ENCODE peak calls at places on chromosomes 2 and 18, in five cellular contexts. One of them, this sample, is unnamed.

GRCh38 chr2:68169308-68169707 is 11.6 kb downstream of the PNO1 start:
- DNase-seq in PC-3: peak; percentile 20
- DNase-seq in heart right ventricle: no peak
- DNase-seq in pancreas: no peak
- DNase-seq in kidney: no peak
- DNase-seq in this sample: no peak

GRCh38 chr2:138090330-138090729 is 126.1 kb downstream of the HNMT start:
- DNase-seq in PC-3: peak; percentile 72
- DNase-seq in heart right ventricle: no peak
- DNase-seq in pancreas: no peak
- DNase-seq in kidney: no peak
- DNase-seq in this sample: peak; percentile 18

GRCh38 chr2:223306371-223306770 is 254.4 kb downstream of the KCNE4 start:
- DNase-seq in PC-3: peak; percentile 25
- DNase-seq in heart right ventricle: no peak
- DNase-seq in pancreas: no peak
- DNase-seq in kidney: no peak
- DNase-seq in this sample: no peak

GRCh38 chr2:50782543-50782942 is 249.4 kb downstream of the NRXN1 start:
- DNase-seq in PC-3: peak; percentile 35
- DNase-seq in heart right ventricle: no peak
- DNase-seq in pancreas: no peak
- DNase-seq in kidney: no peak
- DNase-seq in this sample: no peak

GRCh38 chr2:241008711-241009121 is 10.3 kb downstream of the SNED1 start:
- DNase-seq in PC-3: no peak
- DNase-seq in heart right ventricle: no peak
- DNase-seq in pancreas: peak; percentile 8
- DNase-seq in kidney: peak; percentile 64
- DNase-seq in this sample: no peak

GRCh38 chr2:235826791-235827190 is 332.9 kb downstream of the AGAP1 start:
- DNase-seq in PC-3: no peak
- DNase-seq in heart right ventricle: no peak
- DNase-seq in pancreas: no peak
- DNase-seq in kidney: no peak
- DNase-seq in this sample: no peak

GRCh38 chr18:12057419-12058039 is 36.1 kb upstream of the ANKRD62 start:
- DNase-seq in PC-3: no peak
- DNase-seq in heart right ventricle: no peak
- DNase-seq in pancreas: no peak
- DNase-seq in kidney: no peak
- DNase-seq in this sample: no peak

GRCh38 chr18:48124857-48125626 is 194.6 kb upstream of the SMAD2 start:
- DNase-seq in PC-3: no peak
- DNase-seq in heart right ventricle: no peak
- DNase-seq in pancreas: no peak
- DNase-seq in kidney: no peak
- DNase-seq in this sample: no peak

GRCh38 chr18:13625355-13625754 is 101.0 kb downstream of the FAM210A start:
- DNase-seq in PC-3: no peak
- DNase-seq in heart right ventricle: no peak
- DNase-seq in pancreas: no peak
- DNase-seq in kidney: no peak
- DNase-seq in this sample: no peak

GRCh38 chr2:224111576-224111975 is 72.5 kb upstream of the SERPINE2 start:
- DNase-seq in PC-3: peak; percentile 70
- DNase-seq in heart right ventricle: no peak
- DNase-seq in pancreas: no peak
- DNase-seq in kidney: no peak
- DNase-seq in this sample: no peak

GRCh38 chr2:150062416-150062815 is 425.1 kb downstream of the RND3 start:
- DNase-seq in PC-3: no peak
- DNase-seq in heart right ventricle: no peak
- DNase-seq in pancreas: no peak
- DNase-seq in kidney: no peak
- DNase-seq in this sample: no peak

GRCh38 chr18:37246779-37247340 is 318.7 kb downstream of the CELF4 start:
- DNase-seq in PC-3: no peak
- DNase-seq in heart right ventricle: no peak
- DNase-seq in pancreas: no peak
- DNase-seq in kidney: no peak
- DNase-seq in this sample: no peak

GRCh38 chr2:233824373-233824772 is 30.0 kb downstream of the HJURP start:
- DNase-seq in PC-3: no peak
- DNase-seq in heart right ventricle: no peak
- DNase-seq in pancreas: no peak
- DNase-seq in kidney: peak; percentile 18
- DNase-seq in this sample: no peak

GRCh38 chr2:240106765-240107164 is 29.3 kb downstream of the COPS9 start:
- DNase-seq in PC-3: no peak
- DNase-seq in heart right ventricle: no peak
- DNase-seq in pancreas: no peak
- DNase-seq in kidney: peak; percentile 49
- DNase-seq in this sample: no peak

GRCh38 chr2:240362826-240363717 is 72.4 kb upstream of the GPC1 start:
- DNase-seq in PC-3: no peak
- DNase-seq in heart right ventricle: no peak
- DNase-seq in pancreas: no peak
- DNase-seq in kidney: peak; percentile 64
- DNase-seq in this sample: no peak

GRCh38 chr18:59055345-59056032 is 84.2 kb upstream of the SEC11C start:
- DNase-seq in PC-3: no peak
- DNase-seq in heart right ventricle: no peak
- DNase-seq in pancreas: no peak
- DNase-seq in kidney: no peak
- DNase-seq in this sample: peak; percentile 58

GRCh38 chr18:58178476-58178875 is 134.4 kb downstream of the NEDD4L start:
- DNase-seq in PC-3: no peak
- DNase-seq in heart right ventricle: no peak
- DNase-seq in pancreas: no peak
- DNase-seq in kidney: no peak
- DNase-seq in this sample: no peak

GRCh38 chr2:122960727-122961641 is 1064.1 kb upstream of the CNTNAP5 start:
- DNase-seq in PC-3: peak; percentile 96
- DNase-seq in heart right ventricle: no peak
- DNase-seq in pancreas: no peak
- DNase-seq in kidney: no peak
- DNase-seq in this sample: no peak

GRCh38 chr18:42052137-42052708 is 97.2 kb downstream of the PIK3C3 start:
- DNase-seq in PC-3: peak; percentile 4
- DNase-seq in heart right ventricle: no peak
- DNase-seq in pancreas: no peak
- DNase-seq in kidney: no peak
- DNase-seq in this sample: no peak

GRCh38 chr2:27071990-27072830 is 756 bp upstream of the OST4 start:
- DNase-seq in PC-3: no peak
- DNase-seq in heart right ventricle: peak; percentile 76
- DNase-seq in pancreas: peak; percentile 56
- DNase-seq in kidney: peak; percentile 94
- DNase-seq in this sample: peak; percentile 84

GRCh38 chr2:240431663-240432424 is 3.6 kb upstream of the GPC1 start:
- DNase-seq in PC-3: no peak
- DNase-seq in heart right ventricle: no peak
- DNase-seq in pancreas: peak; percentile 11
- DNase-seq in kidney: peak; percentile 57
- DNase-seq in this sample: peak; percentile 9

GRCh38 chr2:239774933-239775622 is 250.1 kb downstream of the NDUFA10 start:
- DNase-seq in PC-3: no peak
- DNase-seq in heart right ventricle: no peak
- DNase-seq in pancreas: no peak
- DNase-seq in kidney: no peak
- DNase-seq in this sample: no peak

GRCh38 chr2:179981085-179981484 is 26.0 kb downstream of the CWC22 start:
- DNase-seq in PC-3: peak; percentile 93
- DNase-seq in heart right ventricle: no peak
- DNase-seq in pancreas: no peak
- DNase-seq in kidney: no peak
- DNase-seq in this sample: no peak

GRCh38 chr2:122565364-122565763 is 809.9 kb downstream of the TSN start:
- DNase-seq in PC-3: no peak
- DNase-seq in heart right ventricle: no peak
- DNase-seq in pancreas: no peak
- DNase-seq in kidney: no peak
- DNase-seq in this sample: no peak

DNA sequence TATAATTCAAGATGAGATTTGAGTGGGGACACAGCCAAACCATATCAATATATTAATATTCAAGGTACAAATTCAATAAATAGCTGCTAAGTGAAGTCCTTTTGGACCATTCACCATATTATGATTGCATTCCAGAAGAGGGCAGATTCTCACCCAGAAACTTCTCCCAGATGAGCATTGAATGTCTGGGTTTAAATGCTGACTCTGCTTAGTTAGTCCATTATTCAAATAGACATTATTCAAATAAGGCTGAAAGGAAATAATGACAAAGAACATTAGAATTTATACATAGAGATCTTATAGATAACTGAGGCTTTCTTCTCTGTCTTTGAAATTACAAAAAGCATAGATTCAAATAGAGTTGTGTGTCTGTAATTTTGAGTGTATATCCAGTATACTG is 579.4 kb upstream of the SLC8A1 start:
- DNase-seq in PC-3: no peak
- DNase-seq in heart right ventricle: no peak
- DNase-seq in pancreas: no peak
- DNase-seq in kidney: no peak
- DNase-seq in this sample: no peak
- H3K4me1 ChIP-seq in PC-3: no peaks in the 10 kb centered on the region
- H3K4me1 ChIP-seq in heart right ventricle: no peaks in the 10 kb centered on the region
- H3K4me1 ChIP-seq in pancreas: no peaks in the 10 kb centered on the region
- H3K4me1 ChIP-seq in kidney: no peaks in the 10 kb centered on the region
- H3K4me1 ChIP-seq in this sample: no peaks in the 10 kb centered on the region

DNA sequence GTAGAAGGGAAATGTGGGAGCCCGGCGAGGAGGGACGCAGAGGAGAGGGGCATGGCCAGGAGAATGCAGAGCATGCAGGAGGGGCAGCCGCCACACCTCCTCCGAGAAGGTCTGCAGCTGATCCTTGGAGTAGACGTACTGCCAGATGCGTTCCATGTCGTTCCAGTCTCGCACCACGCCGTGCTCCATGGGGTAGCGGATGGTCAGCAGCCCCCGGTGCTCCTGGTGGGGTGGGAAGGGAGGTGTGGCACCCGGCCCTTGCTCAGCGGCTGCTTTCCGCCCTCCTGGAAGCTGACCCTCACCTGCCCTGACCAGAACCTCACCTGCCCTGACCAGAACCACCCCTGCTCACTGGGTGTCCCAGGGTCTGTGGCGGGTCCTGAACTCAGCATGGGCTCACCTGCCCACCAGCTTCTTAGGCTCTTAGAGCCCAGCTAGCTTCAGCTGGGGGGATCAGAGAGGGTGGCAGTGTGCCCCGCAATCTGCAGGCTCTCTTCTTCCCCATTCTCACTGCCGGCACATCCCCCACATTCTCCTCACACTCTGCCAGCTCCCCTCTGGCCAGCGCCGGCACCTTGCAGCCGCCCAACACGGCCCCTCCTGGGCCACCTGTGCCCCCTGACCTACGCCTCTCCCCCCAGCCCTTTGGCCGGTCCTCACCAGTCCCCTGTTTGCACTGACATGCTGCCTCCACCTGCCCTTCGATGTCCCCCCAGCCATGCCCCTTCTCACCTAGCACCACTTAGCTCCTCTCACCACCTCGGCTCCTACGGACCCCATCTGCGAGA is 4.4 kb downstream of the ACTR1B start:
- DNase-seq in PC-3: no peak
- DNase-seq in heart right ventricle: no peak
- DNase-seq in pancreas: no peak
- DNase-seq in kidney: no peak
- DNase-seq in this sample: no peak
- H3K4me1 ChIP-seq in PC-3: peaks cover 17% of the 10 kb centered on the region
- H3K4me1 ChIP-seq in heart right ventricle: peaks cover 26% of the 10 kb centered on the region
- H3K4me1 ChIP-seq in pancreas: peaks cover 6% of the 10 kb centered on the region
- H3K4me1 ChIP-seq in kidney: peaks cover 18% of the 10 kb centered on the region
- H3K4me1 ChIP-seq in this sample: peaks cover 16% of the 10 kb centered on the region

GRCh38 chr2:163697429-163697828 is 38.4 kb downstream of the FIGN start:
- DNase-seq in PC-3: no peak
- DNase-seq in heart right ventricle: no peak
- DNase-seq in pancreas: no peak
- DNase-seq in kidney: no peak
- DNase-seq in this sample: no peak

GRCh38 chr2:163692081-163692480 is 43.7 kb downstream of the FIGN start:
- DNase-seq in PC-3: no peak
- DNase-seq in heart right ventricle: no peak
- DNase-seq in pancreas: no peak
- DNase-seq in kidney: no peak
- DNase-seq in this sample: no peak

GRCh38 chr2:163690896-163691295 is 44.9 kb downstream of the FIGN start:
- DNase-seq in PC-3: no peak
- DNase-seq in heart right ventricle: no peak
- DNase-seq in pancreas: no peak
- DNase-seq in kidney: no peak
- DNase-seq in this sample: peak; percentile 44

GRCh38 chr2:163693484-163693883 is 42.3 kb downstream of the FIGN start:
- DNase-seq in PC-3: no peak
- DNase-seq in heart right ventricle: no peak
- DNase-seq in pancreas: no peak
- DNase-seq in kidney: no peak
- DNase-seq in this sample: no peak

GRCh38 chr2:163692611-163693482 is 43.0 kb downstream of the FIGN start:
- DNase-seq in PC-3: peak; percentile 27
- DNase-seq in heart right ventricle: no peak
- DNase-seq in pancreas: no peak
- DNase-seq in kidney: no peak
- DNase-seq in this sample: no peak
- H3K4me1 ChIP-seq in PC-3: peaks cover 7% of the 10 kb centered on the region
- H3K4me1 ChIP-seq in heart right ventricle: peaks cover 50% of the 10 kb centered on the region
- H3K4me1 ChIP-seq in pancreas: peaks cover 6% of the 10 kb centered on the region
- H3K4me1 ChIP-seq in kidney: peaks cover 3% of the 10 kb centered on the region
- H3K4me1 ChIP-seq in this sample: peaks cover 3% of the 10 kb centered on the region

GRCh38 chr18:9549405-9549804 is 65.0 kb downstream of the PPP4R1 start:
- DNase-seq in PC-3: peak; percentile 32
- DNase-seq in heart right ventricle: no peak
- DNase-seq in pancreas: no peak
- DNase-seq in kidney: no peak
- DNase-seq in this sample: no peak

GRCh38 chr18:9545029-9545428 is 69.3 kb downstream of the PPP4R1 start:
- DNase-seq in PC-3: no peak
- DNase-seq in heart right ventricle: no peak
- DNase-seq in pancreas: no peak
- DNase-seq in kidney: no peak
- DNase-seq in this sample: no peak

GRCh38 chr18:9547767-9548166 is 66.6 kb downstream of the PPP4R1 start:
- DNase-seq in PC-3: no peak
- DNase-seq in heart right ventricle: no peak
- DNase-seq in pancreas: no peak
- DNase-seq in kidney: no peak
- DNase-seq in this sample: no peak

GRCh38 chr18:9542924-9543323 is 67.6 kb downstream of the RALBP1 start:
- DNase-seq in PC-3: no peak
- DNase-seq in heart right ventricle: no peak
- DNase-seq in pancreas: no peak
- DNase-seq in kidney: peak; percentile 60
- DNase-seq in this sample: no peak

DNA sequence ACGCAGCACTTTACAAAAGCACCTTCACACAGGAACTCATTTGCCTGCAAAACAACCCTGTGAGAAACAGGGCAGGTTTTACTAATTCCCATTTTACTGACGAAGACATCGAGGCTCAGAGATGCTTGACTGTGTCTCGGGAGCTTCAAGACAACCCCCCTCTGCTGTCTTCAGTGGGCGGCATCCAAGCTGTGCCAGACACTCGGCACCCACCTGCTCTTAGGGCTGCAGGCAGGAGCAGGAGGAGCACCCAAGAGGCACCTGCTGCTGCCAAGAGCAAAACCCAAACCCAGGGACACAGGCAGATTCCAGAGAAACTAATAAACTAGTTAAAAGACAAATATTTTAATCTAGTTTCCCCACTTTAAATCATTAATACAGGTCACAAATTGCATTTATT is 67.9 kb downstream of the PPP4R1 start:
- DNase-seq in PC-3: no peak
- DNase-seq in heart right ventricle: no peak
- DNase-seq in pancreas: no peak
- DNase-seq in kidney: no peak
- DNase-seq in this sample: no peak
- H3K4me1 ChIP-seq in PC-3: no peaks in the 10 kb centered on the region
- H3K4me1 ChIP-seq in heart right ventricle: no peaks in the 10 kb centered on the region
- H3K4me1 ChIP-seq in pancreas: no peaks in the 10 kb centered on the region
- H3K4me1 ChIP-seq in kidney: no peaks in the 10 kb centered on the region
- H3K4me1 ChIP-seq in this sample: no peaks in the 10 kb centered on the region

This sample was measured in testis.